ENCODE peak calls at places on chromosomes 4 and X, in five cellular contexts. H is cardiac muscle cell, E is esophagus squamous epithelium, Z is kidney, W is fibroblast of the aortic adventitia. F is an unnamed sample.

GRCh38 chr4:140955528-140956094 is 177.7 kb downstream of the RNF150 start:
- DNase-seq in H (no peak), E (no peak), Z (no peak), W (no peak), F (no peak)

GRCh38 chrX:87409113-87409841 is 108.3 kb upstream of the KLHL4 start:
- DNase-seq in H (peak), E (no peak), Z (peak), W (peak), F (no peak)

GRCh38 chr4:10535900-10536299 is 78.7 kb upstream of the ZNF518B start:
- DNase-seq in H (no peak), E (no peak), Z (no peak), W (no peak), F (no peak)

GRCh38 chr4:38804654-38805295 is at the start of gene TLR1:
- DNase-seq in H (peak), E (no peak), Z (no peak), W (peak), F (peak)

GRCh38 chrX:104665691-104666090 is 99.7 kb downstream of the IL1RAPL2 start:
- DNase-seq in H (no peak), E (no peak), Z (no peak), W (no peak), F (no peak)

GRCh38 chr4:62533573-62533972 is 1333.4 kb downstream of the ADGRL3 start:
- DNase-seq in H (no peak), E (no peak), Z (no peak), W (no peak), F (no peak)

GRCh38 chrX:28946846-28947245 is 359.6 kb downstream of the IL1RAPL1 start:
- DNase-seq in H (no peak), E (no peak), Z (no peak), W (peak), F (no peak)

GRCh38 chrX:113473418-113473817 is 632.8 kb upstream of the AMOT start:
- DNase-seq in H (no peak), E (no peak), Z (no peak), W (no peak), F (no peak)

GRCh38 chrX:48883729-48884128 is 13.8 kb downstream of the TIMM17B start:
- DNase-seq in H (no peak), E (no peak), Z (peak), W (no peak), F (no peak)

GRCh38 chr4:128596115-128596514 is 213.4 kb upstream of the JADE1 start:
- DNase-seq in H (no peak), E (no peak), Z (no peak), W (no peak), F (no peak)

DNA sequence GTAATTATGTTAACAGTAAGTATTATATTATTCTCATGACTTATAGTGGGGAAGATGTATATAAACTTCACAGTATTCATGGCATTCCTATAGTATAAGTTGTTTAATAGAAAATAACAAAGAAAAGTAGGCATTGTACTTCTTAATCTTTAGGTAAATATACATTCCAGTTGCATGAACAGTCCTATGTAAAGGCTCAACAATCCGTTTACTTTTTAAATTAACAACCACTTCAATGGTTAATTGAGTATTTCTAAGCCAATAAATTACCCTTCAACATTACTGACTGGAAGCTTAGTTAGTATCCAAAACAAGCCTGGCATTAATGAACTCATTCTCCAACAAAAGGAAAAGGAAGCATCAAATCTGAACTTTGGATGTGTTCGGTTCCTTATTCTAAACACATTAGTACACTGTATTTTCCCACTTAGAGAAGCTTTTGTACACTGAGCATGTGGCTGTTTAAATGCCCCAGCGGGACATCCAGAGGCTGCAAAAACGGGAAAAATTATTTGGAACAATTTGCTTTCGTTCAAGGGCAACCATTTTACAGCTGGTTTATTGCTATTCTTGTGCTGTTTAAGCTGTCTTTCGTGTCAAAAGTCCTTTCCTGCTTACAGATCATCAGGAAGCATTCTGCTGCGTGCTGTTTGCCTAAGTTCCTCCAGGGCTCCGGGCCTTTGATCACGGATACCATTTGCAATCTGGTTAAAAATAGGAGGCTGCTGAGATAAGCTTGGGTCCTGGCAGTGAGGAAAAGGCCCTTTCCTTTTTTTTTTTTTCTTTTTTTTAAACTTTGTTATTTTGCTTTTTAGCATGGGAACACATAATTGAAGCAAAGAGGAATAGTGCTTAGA is 460.3 kb downstream of the SPRY1 start:
- DNase-seq in H (peak), E (no peak), Z (peak), W (peak), F (no peak)
- H3K4me3 ChIP-seq in H (no peak), E (no peak), Z (peak), W (no peak), F (no peak)

DNA sequence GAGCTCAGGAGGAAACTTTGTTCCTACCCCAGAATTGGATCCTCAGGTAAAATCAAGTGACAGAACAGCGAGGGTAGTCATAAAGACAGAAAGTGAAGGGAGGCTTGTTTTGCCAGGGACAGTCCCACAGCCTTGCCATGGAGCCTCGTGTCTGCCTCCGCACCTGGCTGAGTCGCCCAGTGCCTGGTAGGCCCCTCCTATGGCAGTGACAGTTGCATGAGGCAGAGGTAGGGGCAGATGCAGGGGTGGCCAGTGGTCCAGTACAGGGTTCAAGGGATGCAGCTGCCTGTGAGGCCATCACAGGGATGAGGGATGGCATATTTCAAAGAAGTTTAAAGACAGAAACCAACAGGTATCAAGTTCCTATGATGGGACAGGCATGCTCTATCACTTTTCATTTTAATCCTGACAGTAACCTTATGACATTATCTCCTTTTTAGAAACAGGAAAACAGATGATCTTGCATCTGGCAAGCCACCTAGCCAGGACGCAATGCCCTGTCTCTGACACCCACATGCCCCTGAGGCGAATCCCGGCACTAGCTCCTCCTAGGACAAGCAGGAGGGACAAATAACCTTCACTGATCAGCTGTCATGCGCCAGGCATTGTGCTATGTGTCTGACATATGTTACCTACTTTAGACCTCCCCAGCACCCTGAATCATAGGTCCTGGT is 127.4 kb upstream of the ENPP6 start:
- DNase-seq in H (no peak), E (no peak), Z (no peak), W (no peak), F (no peak)
- H3K4me3 ChIP-seq in H (no peak), E (no peak), Z (no peak), W (no peak), F (no peak)

GRCh38 chr4:158171456-158171790 is 1.4 kb downstream of the GASK1B start:
- DNase-seq in H (no peak), E (no peak), Z (no peak), W (peak), F (no peak)
- H3K4me3 ChIP-seq in H (peak), E (peak), Z (peak), W (peak), F (no peak)

GRCh38 chr4:3035674-3036073 is 38.7 kb downstream of the HTT-AS start:
- DNase-seq in H (no peak), E (no peak), Z (no peak), W (no peak), F (no peak)

GRCh38 chr4:3040447-3041191 is 33.7 kb downstream of the HTT-AS start:
- DNase-seq in H (no peak), E (no peak), Z (no peak), W (no peak), F (no peak)

GRCh38 chr4:3039706-3040366 is 34.5 kb downstream of the HTT-AS start:
- DNase-seq in H (no peak), E (no peak), Z (no peak), W (no peak), F (no peak)

GRCh38 chr4:3036131-3036952 is 38.0 kb downstream of the HTT-AS start:
- DNase-seq in H (no peak), E (no peak), Z (no peak), W (no peak), F (no peak)

GRCh38 chr4:3037957-3038451 is 36.3 kb downstream of the HTT-AS start:
- DNase-seq in H (peak), E (no peak), Z (no peak), W (peak), F (no peak)
- H3K4me3 ChIP-seq in H (no peak), E (peak), Z (no peak), W (no peak), F (no peak)

GRCh38 chr4:69773443-69773842 is 13.0 kb upstream of the SULT1B1 start:
- DNase-seq in H (no peak), E (no peak), Z (no peak), W (peak), F (no peak)

DNA sequence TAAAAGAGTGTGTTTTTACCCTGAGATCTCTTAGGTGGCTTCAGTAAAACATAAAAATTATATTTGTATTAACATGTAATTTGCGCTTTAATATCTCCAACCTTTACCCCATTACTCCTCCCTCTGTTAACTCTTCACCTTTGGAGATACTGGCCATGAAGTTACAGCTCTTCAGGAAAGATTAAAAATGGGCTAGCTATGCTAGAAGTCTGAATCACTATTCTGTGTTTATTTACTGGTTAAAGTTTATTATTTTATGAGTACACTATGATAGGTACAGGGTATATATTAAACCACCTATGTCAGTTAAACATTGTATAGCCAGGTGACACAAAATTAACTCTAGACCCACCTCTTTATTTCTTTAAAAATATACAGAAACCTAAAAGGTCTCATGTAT is 15.1 kb upstream of the SULT1B1 start:
- DNase-seq in H (no peak), E (no peak), Z (no peak), W (no peak), F (no peak)
- H3K4me3 ChIP-seq in H (no peak), E (no peak), Z (no peak), W (no peak), F (no peak)

DNA sequence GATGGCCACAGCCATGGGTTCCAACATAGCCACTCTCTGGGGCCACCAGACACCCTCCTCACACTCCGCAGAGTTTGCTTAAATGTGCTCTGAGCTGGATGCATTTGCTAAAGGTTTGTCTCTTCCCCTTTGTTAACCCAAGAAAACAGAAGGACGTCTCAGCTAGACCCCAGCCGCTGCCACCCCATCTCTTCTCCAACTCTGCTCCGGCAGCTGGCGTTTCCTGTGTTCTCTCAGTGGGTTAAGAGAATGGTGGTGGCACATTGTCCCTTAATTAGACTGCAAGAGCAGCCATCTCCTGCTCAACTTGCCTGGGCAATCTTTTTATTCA is 43.7 kb upstream of the FAM9C start:
- DNase-seq in H (no peak), E (no peak), Z (no peak), W (no peak), F (peak)
- H3K4me3 ChIP-seq in H (no peak), E (no peak), Z (no peak), W (no peak), F (peak)